ENCODE peak calls at places on chromosomes 11 and 22, in seven cellular contexts. H is Jurkat, Clone E6-1; B is ELF-1; V is nephron progenitor cell; E is T follicular helper cell; J is aorta; M is AG04450. S is an unnamed sample.

GRCh38 chr11:61071208-61071681 is 31.0 kb upstream of the CD5 start:
- DNase-seq in V (no peak), B (no peak), J (no peak), E (peak), M (no peak), H (peak), S (no peak)

GRCh38 chr11:109424893-109425292 is 2.9 kb downstream of the C11orf87 start:
- DNase-seq in M (no peak), E (no peak), J (no peak), B (peak), H (peak), V (peak), S (no peak)

GRCh38 chr11:27331984-27332383 is 31.0 kb downstream of the CCDC34 start:
- DNase-seq in B (no peak), H (no peak), E (no peak), M (no peak), J (no peak), V (no peak), S (peak)

GRCh38 chr11:35567737-35568465 is 42.5 kb upstream of the PAMR1 start:
- DNase-seq in E (no peak), B (peak), H (no peak), M (no peak), J (no peak), V (no peak), S (no peak)

GRCh38 chr11:34135439-34135838 is 30.0 kb downstream of the NAT10 start:
- DNase-seq in M (no peak), H (no peak), E (no peak), V (no peak), B (no peak), J (no peak), S (no peak)

GRCh38 chr22:43314611-43315010 is 28.6 kb downstream of the SCUBE1 start:
- DNase-seq in E (no peak), V (no peak), B (no peak), M (no peak), H (no peak), J (no peak), S (no peak)

GRCh38 chr11:103587951-103588788 is 448.3 kb upstream of the DDI1 start:
- DNase-seq in V (no peak), J (no peak), B (no peak), E (no peak), H (no peak), M (no peak), S (peak)

GRCh38 chr11:15213471-15214231 is 98.9 kb downstream of the INSC start:
- DNase-seq in J (no peak), H (no peak), B (no peak), E (no peak), V (no peak), M (no peak), S (no peak)

GRCh38 chr11:69005183-69005630 is 7.8 kb downstream of the MRGPRF start:
- DNase-seq in H (no peak), J (no peak), E (no peak), B (no peak), V (no peak), M (no peak), S (no peak)

GRCh38 chr11:57069942-57070341 is 81.2 kb downstream of the OR5AK2 start:
- DNase-seq in J (no peak), B (no peak), H (no peak), M (no peak), V (no peak), E (no peak), S (no peak)

GRCh38 chr11:3164138-3164539 is 971 bp downstream of the OSBPL5 start:
- DNase-seq in E (no peak), V (no peak), H (no peak), M (no peak), J (peak), B (peak), S (no peak)

GRCh38 chr11:10982695-10983492 is 125.0 kb upstream of the ZBED5 start:
- DNase-seq in J (no peak), H (no peak), E (no peak), M (no peak), V (no peak), B (no peak), S (no peak)

GRCh38 chr11:129286813-129287212 is 88.8 kb upstream of the BARX2 start:
- DNase-seq in E (no peak), V (no peak), B (no peak), H (no peak), J (no peak), M (no peak), S (no peak)

GRCh38 chr11:119412072-119412471 is 10.9 kb downstream of the THY1 start:
- DNase-seq in B (no peak), E (no peak), J (no peak), V (no peak), H (no peak), M (no peak), S (no peak)

GRCh38 chr11:115503083-115503885 is 931 bp downstream of the CADM1 start:
- DNase-seq in V (peak), M (no peak), B (peak), E (no peak), J (peak), H (no peak), S (peak)

GRCh38 chr11:121892131-121892681 is 223.8 kb downstream of the BLID start:
- DNase-seq in J (no peak), M (no peak), B (peak), H (no peak), V (no peak), E (no peak), S (peak)